ENCODE peak calls at places on chromosomes 3 and 15, in six cellular contexts. E is neural crest cell, J is LNCaP clone FGC, Y is GM10248, C is BE2C, S is endothelial cell. G is an unnamed sample.

GRCh38 chr15:63244976-63245645 is 32.3 kb upstream of the APH1B start:
- DNase-seq in J (no peak), C (no peak), Y (no peak), E (no peak), S (no peak), G (no peak)

GRCh38 chr3:50419595-50419994 is 60.3 kb upstream of the TMEM115 start:
- DNase-seq in C (no peak), J (no peak), Y (no peak), S (no peak), E (no peak), G (no peak)

GRCh38 chr3:99751649-99752048 is 66.0 kb upstream of the CMSS1 start:
- DNase-seq in J (no peak), S (no peak), C (no peak), E (no peak), Y (no peak), G (no peak)

GRCh38 chr15:100216177-100216576 is 125.6 kb downstream of the ADAMTS17 start:
- DNase-seq in C (no peak), Y (no peak), S (no peak), J (no peak), E (no peak), G (no peak)

GRCh38 chr15:31001702-31002101 is 10.3 kb upstream of the MTMR10 start:
- DNase-seq in S (no peak), J (no peak), Y (no peak), E (no peak), C (no peak), G (no peak)

GRCh38 chr15:100544290-100544945 is 15.7 kb upstream of the CERS3 start:
- DNase-seq in Y (no peak), J (no peak), E (no peak), C (no peak), S (no peak), G (no peak)

GRCh38 chr3:126284258-126284904 is 72.8 kb downstream of the KLF15 start:
- DNase-seq in J (no peak), C (no peak), E (no peak), Y (no peak), S (no peak), G (no peak)

GRCh38 chr3:42638339-42638842 is 15.1 kb upstream of the ZBTB47 start:
- DNase-seq in Y (no peak), S (no peak), C (no peak), E (no peak), J (no peak), G (no peak)

GRCh38 chr15:76196286-76196948 is 114.9 kb downstream of the ETFA start:
- DNase-seq in C (peak; percentile 75), E (no peak), J (peak; percentile 82), Y (no peak), S (no peak), G (peak; percentile 72)

GRCh38 chr3:15356186-15356585 is 23.8 kb upstream of the SH3BP5 start:
- DNase-seq in E (no peak), C (no peak), S (no peak), J (no peak), Y (no peak), G (no peak)

GRCh38 chr3:132783152-132783551 is 60.9 kb upstream of the NPHP3 start:
- DNase-seq in C (no peak), E (no peak), J (no peak), Y (no peak), S (no peak), G (no peak)

GRCh38 chr15:31324739-31325431 is 1.8 kb upstream of the KLF13 start:
- DNase-seq in S (no peak), E (no peak), J (no peak), Y (no peak), C (no peak), G (no peak)

GRCh38 chr3:54313418-54313817 is 191.1 kb downstream of the CACNA2D3 start:
- DNase-seq in E (no peak), S (no peak), C (no peak), J (no peak), Y (no peak), G (no peak)

GRCh38 chr3:52317601-52318000 is 1.5 kb downstream of the DNAH1 start:
- DNase-seq in C (peak; percentile 71), S (peak; percentile 68), Y (peak; percentile 72), E (peak; percentile 47), J (no peak), G (no peak)

GRCh38 chr3:88032245-88032644 is 26.6 kb downstream of the CGGBP1 start:
- DNase-seq in Y (no peak), E (no peak), J (no peak), S (no peak), C (no peak), G (no peak)

GRCh38 chr15:66154581-66154980 is 99.0 kb downstream of the MEGF11 start:
- DNase-seq in S (no peak), J (no peak), C (no peak), Y (no peak), E (no peak), G (no peak)

GRCh38 chr15:33104276-33104675 is 90.2 kb downstream of the FMN1 start:
- DNase-seq in S (no peak), Y (no peak), E (no peak), C (no peak), J (no peak), G (no peak)

GRCh38 chr3:125128861-125129501 is 73.2 kb upstream of the HEG1 start:
- DNase-seq in Y (no peak), C (no peak), E (no peak), S (no peak), J (no peak), G (peak; percentile 27)

DNA sequence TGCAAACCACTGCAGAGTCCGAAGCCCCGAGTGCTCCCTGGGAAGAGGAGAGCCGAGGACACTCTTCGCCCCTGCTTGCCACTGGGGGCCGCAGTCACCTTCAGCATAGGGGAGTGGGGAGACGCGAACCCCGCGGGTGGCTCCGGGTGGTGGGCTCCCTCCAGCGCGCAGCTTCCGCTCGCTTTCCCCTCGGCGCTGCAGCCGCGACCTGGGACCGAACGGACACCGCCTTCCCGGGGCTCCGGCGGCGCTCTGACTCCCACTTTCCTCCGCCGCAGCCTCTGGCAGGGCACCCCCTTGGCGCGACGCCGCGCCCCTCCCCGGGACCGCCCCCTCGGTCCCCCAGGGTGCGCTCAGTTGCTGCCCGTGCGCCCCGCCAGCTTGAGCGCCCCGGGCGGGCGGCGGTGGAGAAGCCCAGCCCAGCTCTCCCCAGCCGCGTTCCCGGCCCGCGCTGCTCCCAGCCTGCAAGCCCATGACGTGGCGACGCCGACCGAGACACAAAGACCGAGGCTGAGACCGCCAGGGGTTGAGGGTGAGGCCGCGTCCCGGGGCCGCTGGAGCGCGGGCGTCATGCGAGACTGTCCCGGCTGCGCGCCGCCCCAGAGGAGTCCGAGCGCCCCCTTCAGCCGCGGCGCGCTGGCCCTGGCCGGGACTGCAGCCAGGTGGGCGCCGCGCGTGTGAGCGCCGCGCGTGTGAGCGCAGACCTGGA is at the start of gene MINAR1:
- DNase-seq in J (no peak), S (peak; percentile 71), E (peak; percentile 54), Y (peak; percentile 29), C (peak; percentile 80), G (peak; percentile 44)
- TF ChIP-seq CTCF in J (peak; percentile 60), S (no peak), E (peak; percentile 41), Y (no peak), C (peak; percentile 36), G (no peak)

DNA sequence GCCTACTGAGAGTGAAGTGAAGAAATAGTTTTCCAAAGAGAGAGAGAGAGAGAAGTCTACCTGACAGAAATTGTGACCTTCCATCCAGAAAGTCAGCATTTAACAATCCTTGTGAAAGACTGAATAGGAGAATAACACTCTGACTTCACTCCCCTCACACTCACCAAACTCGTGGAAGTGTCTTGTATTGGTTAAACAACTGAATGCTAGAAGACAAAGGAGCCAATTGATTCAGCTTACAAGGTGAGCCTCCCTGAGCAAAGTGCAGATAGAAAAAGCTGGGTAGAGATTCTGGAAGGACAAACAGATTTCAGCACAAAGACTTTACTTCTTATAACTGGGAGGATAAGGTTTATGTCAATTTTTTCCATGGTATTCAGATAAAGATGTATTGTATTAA is 40.8 kb upstream of the OSTN start:
- DNase-seq in S (no peak), Y (no peak), J (no peak), E (no peak), C (no peak), G (no peak)
- TF ChIP-seq CTCF in S (no peak), Y (no peak), J (no peak), E (no peak), C (no peak), G (no peak)

GRCh38 chr3:59558906-59559720 is 509.3 kb upstream of the CFAP20DC start:
- DNase-seq in E (no peak), J (no peak), Y (no peak), S (no peak), C (no peak), G (no peak)

GRCh38 chr3:59555593-59556315 is 505.9 kb upstream of the CFAP20DC start:
- DNase-seq in Y (no peak), J (no peak), C (no peak), E (no peak), S (no peak), G (no peak)

GRCh38 chr3:59563966-59564365 is 514.1 kb upstream of the CFAP20DC start:
- DNase-seq in Y (no peak), E (no peak), C (no peak), J (no peak), S (no peak), G (no peak)

GRCh38 chr3:59563072-59563605 is 513.3 kb upstream of the CFAP20DC start:
- DNase-seq in J (no peak), Y (no peak), S (no peak), E (no peak), C (no peak), G (no peak)

DNA sequence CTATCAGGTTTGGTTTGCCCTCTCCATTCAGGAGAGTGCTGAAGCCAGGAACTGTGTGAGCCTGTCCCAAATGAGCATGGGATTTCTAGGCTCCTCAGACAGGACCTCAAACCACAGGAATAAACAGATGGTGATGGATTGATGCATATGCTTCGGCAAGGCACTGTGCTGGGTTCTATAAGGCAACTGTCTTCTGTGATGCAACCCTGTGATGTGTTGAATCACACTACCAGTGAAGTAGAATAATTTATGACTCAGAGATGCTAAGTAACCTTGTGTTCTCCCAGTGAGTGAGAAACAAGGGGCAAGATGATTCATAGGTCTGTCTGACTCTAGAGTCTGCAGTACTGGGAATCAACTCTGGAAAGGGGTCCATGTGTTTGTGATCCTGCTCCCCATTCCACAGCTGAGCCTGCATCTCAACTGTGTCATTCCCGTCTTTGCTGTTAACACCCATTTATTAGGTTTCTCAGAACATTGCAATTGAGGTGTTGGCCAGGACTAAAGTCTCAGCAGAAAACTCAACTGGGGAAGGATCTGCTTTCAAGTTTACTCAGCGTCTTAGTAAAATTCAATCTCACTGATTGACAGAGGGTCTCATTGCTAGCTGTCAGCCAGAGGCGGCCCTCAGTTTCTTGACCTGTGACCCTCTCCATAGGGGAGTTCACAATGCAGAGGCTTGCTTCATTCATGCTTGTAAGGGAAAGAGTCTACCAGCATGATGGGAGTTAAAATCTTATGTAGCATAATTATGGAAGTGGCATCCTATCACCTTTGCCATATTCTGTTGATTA is 510.1 kb upstream of the CFAP20DC start:
- DNase-seq in E (no peak), Y (no peak), C (no peak), J (no peak), S (no peak), G (no peak)
- TF ChIP-seq CTCF in E (no peak), Y (no peak), C (no peak), J (no peak), S (no peak), G (no peak)

DNA sequence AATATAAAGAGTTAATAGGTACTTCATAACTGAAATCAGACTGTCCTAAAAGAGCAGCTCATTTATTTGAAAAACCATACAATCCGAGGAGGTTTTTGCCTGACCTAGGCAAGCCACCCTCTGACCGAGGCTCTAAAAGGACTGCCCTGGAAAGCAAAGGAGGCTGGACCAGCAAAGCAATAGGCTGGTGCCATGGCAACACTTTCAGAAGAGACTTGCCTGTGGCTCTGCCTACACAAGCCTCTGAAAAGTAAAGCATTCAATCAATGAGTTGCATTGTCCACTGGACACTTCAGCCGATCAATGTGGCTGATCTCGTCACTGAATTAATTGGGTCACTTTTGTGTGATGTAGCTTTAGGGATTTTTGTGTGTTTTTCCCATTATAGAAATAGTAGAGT is 99.1 kb upstream of the SEMA6D start:
- DNase-seq in E (peak; percentile 50), Y (no peak), S (no peak), J (no peak), C (no peak), G (no peak)
- TF ChIP-seq CTCF in E (no peak), Y (no peak), S (no peak), J (no peak), C (no peak), G (no peak)

G was measured in Calu3.